ENCODE peak calls at places on chromosomes 7 and 10, in four cellular contexts. S, I, N and Z are unnamed samples.

GRCh38 chr10:83539528-83540308 is 599.6 kb upstream of the GHITM start:
- DNase-seq in S (peak; percentile 74), I (no peak), N (no peak), Z (no peak)

GRCh38 chr7:73363225-73364005 is 35.5 kb downstream of the FKBP6 start:
- DNase-seq in S (no peak), I (no peak), N (no peak), Z (no peak)

GRCh38 chr10:48788551-48788950 is 103.9 kb downstream of the WDFY4 start:
- DNase-seq in S (no peak), I (no peak), N (no peak), Z (no peak)

GRCh38 chr10:11663763-11664555 is 52.5 kb upstream of the USP6NL start:
- DNase-seq in S (no peak), I (no peak), N (no peak), Z (no peak)

GRCh38 chr7:153472516-153472915 is 579.7 kb upstream of the DPP6 start:
- DNase-seq in S (no peak), I (no peak), N (no peak), Z (no peak)

GRCh38 chr7:44285561-44285960 is 39.8 kb downstream of the CAMK2B start:
- DNase-seq in S (no peak), I (peak; percentile 11), N (no peak), Z (no peak)

GRCh38 chr7:102230593-102230992 is 56.1 kb upstream of the SH2B2 start:
- DNase-seq in S (no peak), I (no peak), N (no peak), Z (no peak)

GRCh38 chr7:90459888-90460287 is 9.6 kb upstream of the PTTG1IP2 start:
- DNase-seq in S (no peak), I (no peak), N (peak; percentile 3), Z (no peak)

GRCh38 chr10:62323751-62324150 is 50.4 kb upstream of the ZNF365 start:
- DNase-seq in S (no peak), I (no peak), N (no peak), Z (no peak)

GRCh38 chr7:30411897-30412296 is 66.7 kb downstream of the NOD1 start:
- DNase-seq in S (no peak), I (peak; percentile 30), N (no peak), Z (no peak)

GRCh38 chr7:7771452-7771851 is 53.0 kb upstream of the RPA3 start:
- DNase-seq in S (no peak), I (no peak), N (no peak), Z (no peak)

GRCh38 chr7:7769712-7770111 is 51.3 kb upstream of the RPA3 start:
- DNase-seq in S (no peak), I (no peak), N (no peak), Z (no peak)

GRCh38 chr7:7773334-7774308 is 55.2 kb upstream of the RPA3 start:
- DNase-seq in S (peak; percentile 47), I (no peak), N (no peak), Z (no peak)

GRCh38 chr7:7770228-7770627 is 51.8 kb upstream of the RPA3 start:
- DNase-seq in S (no peak), I (no peak), N (no peak), Z (no peak)

GRCh38 chr7:7772385-7772784 is 54.0 kb upstream of the RPA3 start:
- DNase-seq in S (no peak), I (no peak), N (no peak), Z (no peak)
- TF ChIP-seq SUZ12 in S (no peak), I (no peak), N (no peak), Z (no peak)

DNA sequence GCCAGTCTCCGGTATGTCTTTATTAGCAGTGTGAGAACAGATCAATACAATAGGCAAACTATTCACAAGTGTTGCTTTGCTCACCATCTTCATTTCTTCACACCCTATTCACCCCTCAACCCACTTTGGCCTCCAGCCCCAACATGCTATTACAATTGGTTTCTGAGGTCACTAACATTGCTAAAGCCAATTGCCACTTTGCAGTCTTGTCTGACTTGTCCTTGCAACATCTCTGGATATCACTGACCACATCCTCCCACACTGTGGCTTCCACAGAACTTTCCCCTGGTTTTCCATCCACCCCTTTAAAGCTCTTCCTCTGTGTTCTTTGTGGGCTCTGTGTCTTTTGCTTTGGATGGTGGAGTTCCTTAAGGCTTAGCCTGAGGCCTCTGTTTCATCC is 5.2 kb upstream of the APBB1IP start:
- DNase-seq in S (no peak), I (no peak), N (no peak), Z (no peak)
- H3K9ac ChIP-seq in S (no peak overlapping the region), I (no peak overlapping the region), N (no peak overlapping the region), Z (no peak overlapping the region)

DNA sequence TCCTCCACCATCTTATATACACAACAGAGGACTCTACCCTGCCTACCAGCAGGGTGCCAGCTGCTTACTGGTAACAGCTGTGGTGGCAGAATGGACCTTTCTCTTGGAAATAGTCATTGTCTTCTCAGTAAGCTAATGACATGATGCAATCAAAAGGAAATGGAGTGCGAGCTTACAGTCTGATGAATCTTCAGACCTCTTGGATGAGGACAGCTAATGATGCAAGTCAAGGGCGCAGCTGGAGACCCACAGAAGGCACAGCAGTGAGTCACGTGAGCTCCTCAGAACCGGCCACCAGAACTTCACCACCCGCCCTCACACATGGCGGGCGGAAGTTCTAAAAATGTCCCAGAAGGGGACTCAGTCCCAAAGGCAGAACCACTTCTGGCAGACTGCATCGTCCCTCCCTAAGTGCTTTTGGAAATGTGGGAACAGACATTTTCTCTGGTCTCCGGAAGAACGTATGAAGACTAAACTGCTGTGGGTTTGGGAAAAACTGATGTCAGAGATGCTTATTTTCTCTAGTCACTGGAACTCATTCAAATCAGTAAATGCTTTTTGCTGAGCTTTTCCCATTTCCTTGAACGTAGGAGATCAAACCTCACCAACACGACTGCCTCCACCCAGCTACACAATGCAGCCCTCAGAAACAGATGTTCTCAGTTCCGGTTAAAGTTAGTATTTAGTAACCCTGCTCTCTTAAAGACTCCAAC is 96.4 kb downstream of the FAS start:
- DNase-seq in S (no peak), I (no peak), N (no peak), Z (peak; percentile 58)
- TF ChIP-seq SUZ12 in S (no peak), I (no peak), N (no peak), Z (no peak)

DNA sequence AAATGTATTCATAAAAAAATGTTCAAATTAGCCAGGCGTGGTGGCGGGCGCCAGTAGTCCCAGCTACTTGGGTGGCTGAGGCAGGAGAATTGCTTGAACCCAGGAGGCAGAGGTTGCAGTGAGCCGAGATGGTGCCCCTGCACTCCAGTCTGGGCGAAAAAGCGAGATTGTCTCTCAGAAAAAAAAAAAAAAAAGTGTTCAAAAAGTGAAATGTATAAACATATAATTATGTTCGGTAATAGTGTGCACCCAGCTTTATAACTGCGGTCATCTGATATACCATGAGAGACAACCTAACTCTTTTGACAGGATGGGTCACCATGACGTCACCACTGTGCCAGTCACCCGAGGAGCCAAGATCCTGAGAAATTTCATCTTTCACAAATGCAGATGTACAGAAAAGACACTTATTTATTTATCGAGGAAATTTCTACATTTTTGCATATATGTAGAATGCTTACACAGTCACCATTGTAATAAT is 594 bp upstream of the RP9 start:
- DNase-seq in S (no peak), I (no peak), N (no peak), Z (no peak)
- H3K9ac ChIP-seq in S (no peak overlapping the region), I (no peak overlapping the region), N (no peak overlapping the region), Z (no peak overlapping the region)

DNA sequence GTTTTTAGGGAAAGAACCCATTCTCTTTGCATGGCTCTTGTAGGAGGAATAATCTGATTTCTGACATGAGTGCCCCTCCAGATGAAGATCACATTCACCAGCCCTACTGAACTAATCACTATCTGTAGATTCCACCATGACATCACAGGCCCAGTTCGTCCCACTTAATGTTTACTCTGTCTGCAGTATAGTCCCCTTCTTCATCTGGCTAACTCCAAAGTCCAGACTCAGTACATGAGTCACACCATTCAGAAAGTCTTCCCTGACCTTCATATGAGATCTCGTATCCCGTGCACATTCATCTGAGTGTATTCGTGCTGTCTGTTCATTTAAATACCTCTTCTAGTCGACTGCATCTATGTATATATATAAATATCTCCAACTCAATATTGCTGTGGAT is 366.5 kb upstream of the AKR1E2 start:
- DNase-seq in S (no peak), I (no peak), N (peak; percentile 95), Z (no peak)
- TF ChIP-seq SUZ12 in S (no peak), I (no peak), N (no peak), Z (no peak)

DNA sequence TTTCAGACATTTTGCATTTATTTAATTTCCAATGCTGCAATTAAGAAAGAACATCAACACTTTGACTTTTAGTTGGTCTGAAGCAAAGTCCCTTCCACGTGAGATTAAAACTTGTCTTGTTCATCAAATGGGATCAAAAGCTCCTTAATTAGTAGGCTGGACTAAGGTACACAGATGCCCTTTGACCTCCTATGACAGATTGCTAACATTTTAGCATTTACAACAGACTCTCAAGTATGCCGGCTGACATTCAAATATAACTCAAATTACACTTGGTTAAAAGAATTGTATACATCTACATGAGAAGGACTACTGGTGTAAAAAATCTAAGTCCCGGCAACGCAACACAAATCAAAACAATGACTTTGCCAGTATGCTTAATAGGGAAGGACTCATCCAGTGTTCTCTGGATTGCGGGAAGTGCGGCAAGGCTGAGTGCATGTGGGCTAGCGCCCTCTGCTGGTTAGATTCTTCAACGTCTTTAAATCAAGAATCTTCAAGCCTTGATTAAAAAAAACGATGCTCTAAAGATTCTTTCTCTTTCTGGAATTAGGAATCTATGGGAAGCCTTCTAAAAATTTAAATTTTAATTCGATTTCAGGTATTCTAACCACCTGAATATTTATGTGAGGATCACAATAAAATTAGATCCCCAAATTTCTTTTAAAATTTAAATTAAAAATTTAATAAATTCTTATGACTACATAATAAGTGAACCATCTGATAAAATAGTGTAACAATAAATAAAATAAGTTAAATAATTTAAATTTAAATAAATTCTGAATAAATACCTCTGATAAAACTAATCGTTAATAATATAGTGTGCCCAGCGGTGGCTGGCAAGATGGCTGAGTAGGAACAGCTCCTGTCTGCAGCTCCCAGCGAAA is 444.7 kb downstream of the DGKB start:
- DNase-seq in S (no peak), I (peak; percentile 61), N (peak; percentile 26), Z (peak; percentile 91)
- H3K9ac ChIP-seq in S (no peak overlapping the region), I (no peak overlapping the region), N (no peak overlapping the region), Z (no peak overlapping the region)